ENCODE peak calls at places on chromosome 15, in six cellular contexts. One of them, this sample, is unnamed. For H3K9me3, the result is how much of the 10 kb centered on the place peaks cover.

GRCh38 chr15:25182736-25183445 is 228.1 kb downstream of the SNRPN start:
- DNase-seq in ascending aorta: peak
- DNase-seq in lower lobe of right lung: peak
- DNase-seq in osteoblast: peak
- DNase-seq in A549: no peak
- DNase-seq in right cardiac atrium: peak
- DNase-seq in this sample: peak

GRCh38 chr15:60047701-60048100 is 43.6 kb downstream of the FOXB1 start:
- DNase-seq in osteoblast: no peak
- DNase-seq in right cardiac atrium: no peak
- DNase-seq in ascending aorta: no peak
- DNase-seq in lower lobe of right lung: no peak
- DNase-seq in A549: no peak
- DNase-seq in this sample: no peak

GRCh38 chr15:62889141-62889661 is 153.3 kb upstream of the TPM1 start:
- DNase-seq in lower lobe of right lung: no peak
- DNase-seq in ascending aorta: no peak
- DNase-seq in A549: no peak
- DNase-seq in right cardiac atrium: no peak
- DNase-seq in osteoblast: no peak
- DNase-seq in this sample: no peak

GRCh38 chr15:66670698-66671580 is 31.1 kb upstream of the SMAD6 start:
- DNase-seq in A549: peak
- DNase-seq in osteoblast: no peak
- DNase-seq in ascending aorta: no peak
- DNase-seq in right cardiac atrium: no peak
- DNase-seq in lower lobe of right lung: peak
- DNase-seq in this sample: peak

GRCh38 chr15:44666208-44667038 is 3.0 kb upstream of the SPG11 start:
- DNase-seq in A549: no peak
- DNase-seq in right cardiac atrium: no peak
- DNase-seq in ascending aorta: no peak
- DNase-seq in osteoblast: no peak
- DNase-seq in lower lobe of right lung: no peak
- DNase-seq in this sample: no peak

GRCh38 chr15:67019069-67019468 is 46.3 kb upstream of the SMAD3 start:
- DNase-seq in right cardiac atrium: no peak
- DNase-seq in ascending aorta: no peak
- DNase-seq in osteoblast: no peak
- DNase-seq in lower lobe of right lung: no peak
- DNase-seq in A549: no peak
- DNase-seq in this sample: no peak

GRCh38 chr15:81388431-81388760 is 14.4 kb upstream of the TMC3 start:
- DNase-seq in ascending aorta: no peak
- DNase-seq in osteoblast: no peak
- DNase-seq in lower lobe of right lung: no peak
- DNase-seq in A549: no peak
- DNase-seq in right cardiac atrium: no peak
- DNase-seq in this sample: no peak

GRCh38 chr15:60655252-60655651 is 176.3 kb upstream of the ICE2 start:
- DNase-seq in osteoblast: no peak
- DNase-seq in ascending aorta: no peak
- DNase-seq in A549: no peak
- DNase-seq in lower lobe of right lung: no peak
- DNase-seq in right cardiac atrium: no peak
- DNase-seq in this sample: no peak

GRCh38 chr15:83164409-83165404 is 42.9 kb downstream of the HDGFL3 start:
- DNase-seq in A549: no peak
- DNase-seq in right cardiac atrium: no peak
- DNase-seq in ascending aorta: no peak
- DNase-seq in lower lobe of right lung: no peak
- DNase-seq in osteoblast: no peak
- DNase-seq in this sample: no peak

GRCh38 chr15:73165435-73165834 is 113.2 kb downstream of the NEO1 start:
- DNase-seq in A549: no peak
- DNase-seq in right cardiac atrium: no peak
- DNase-seq in lower lobe of right lung: no peak
- DNase-seq in ascending aorta: no peak
- DNase-seq in osteoblast: no peak
- DNase-seq in this sample: no peak

GRCh38 chr15:95249524-95249923 is 1018.2 kb downstream of the MCTP2 start:
- DNase-seq in lower lobe of right lung: no peak
- DNase-seq in osteoblast: no peak
- DNase-seq in A549: no peak
- DNase-seq in ascending aorta: no peak
- DNase-seq in right cardiac atrium: no peak
- DNase-seq in this sample: no peak

GRCh38 chr15:85754993-85755392 is 39.7 kb downstream of the KLHL25 start:
- DNase-seq in ascending aorta: no peak
- DNase-seq in osteoblast: peak
- DNase-seq in lower lobe of right lung: no peak
- DNase-seq in right cardiac atrium: peak
- DNase-seq in A549: no peak
- DNase-seq in this sample: no peak

GRCh38 chr15:82183121-82184031 is 79.2 kb downstream of the EFL1 start:
- DNase-seq in right cardiac atrium: no peak
- DNase-seq in osteoblast: peak
- DNase-seq in A549: no peak
- DNase-seq in lower lobe of right lung: no peak
- DNase-seq in ascending aorta: no peak
- DNase-seq in this sample: no peak

GRCh38 chr15:101429191-101429590 is 60.3 kb downstream of the PCSK6 start:
- DNase-seq in ascending aorta: no peak
- DNase-seq in osteoblast: no peak
- DNase-seq in lower lobe of right lung: no peak
- DNase-seq in right cardiac atrium: no peak
- DNase-seq in A549: no peak
- DNase-seq in this sample: no peak

GRCh38 chr15:60017538-60018199 is 13.6 kb downstream of the FOXB1 start:
- DNase-seq in right cardiac atrium: no peak
- DNase-seq in ascending aorta: no peak
- DNase-seq in A549: no peak
- DNase-seq in osteoblast: no peak
- DNase-seq in lower lobe of right lung: no peak
- DNase-seq in this sample: no peak

GRCh38 chr15:55289011-55289572 is 521 bp downstream of the RAB27A start:
- DNase-seq in lower lobe of right lung: peak
- DNase-seq in osteoblast: peak
- DNase-seq in A549: peak
- DNase-seq in ascending aorta: no peak
- DNase-seq in right cardiac atrium: peak
- DNase-seq in this sample: peak

GRCh38 chr15:76199106-76200082 is 111.9 kb downstream of the ETFA start:
- DNase-seq in A549: no peak
- DNase-seq in osteoblast: peak
- DNase-seq in right cardiac atrium: peak
- DNase-seq in lower lobe of right lung: no peak
- DNase-seq in ascending aorta: no peak
- DNase-seq in this sample: no peak

GRCh38 chr15:59294961-59295741 is 77.5 kb downstream of the MYO1E start:
- DNase-seq in ascending aorta: no peak
- DNase-seq in lower lobe of right lung: no peak
- DNase-seq in right cardiac atrium: no peak
- DNase-seq in osteoblast: peak
- DNase-seq in A549: peak
- DNase-seq in this sample: no peak

GRCh38 chr15:86317379-86317745 is 237.7 kb downstream of the AGBL1 start:
- DNase-seq in lower lobe of right lung: no peak
- DNase-seq in ascending aorta: no peak
- DNase-seq in osteoblast: no peak
- DNase-seq in right cardiac atrium: peak
- DNase-seq in A549: no peak
- DNase-seq in this sample: no peak

GRCh38 chr15:98824595-98824994 is 176.3 kb downstream of the IGF1R start:
- DNase-seq in right cardiac atrium: no peak
- DNase-seq in ascending aorta: no peak
- DNase-seq in osteoblast: no peak
- DNase-seq in A549: no peak
- DNase-seq in lower lobe of right lung: no peak
- DNase-seq in this sample: no peak

GRCh38 chr15:100759698-100760356 is 119.8 kb upstream of the ALDH1A3 start:
- DNase-seq in lower lobe of right lung: no peak
- DNase-seq in ascending aorta: no peak
- DNase-seq in osteoblast: peak
- DNase-seq in right cardiac atrium: no peak
- DNase-seq in A549: peak
- DNase-seq in this sample: no peak

GRCh38 chr15:74529911-74530310 is 11.1 kb upstream of the ARID3B start:
- DNase-seq in lower lobe of right lung: no peak
- DNase-seq in right cardiac atrium: no peak
- DNase-seq in A549: no peak
- DNase-seq in osteoblast: no peak
- DNase-seq in ascending aorta: no peak
- DNase-seq in this sample: no peak

GRCh38 chr15:55741592-55742497 is 1.1 kb downstream of the PRTG start:
- DNase-seq in osteoblast: peak
- DNase-seq in ascending aorta: no peak
- DNase-seq in A549: peak
- DNase-seq in right cardiac atrium: peak
- DNase-seq in lower lobe of right lung: no peak
- DNase-seq in this sample: peak

GRCh38 chr15:25134546-25134945 is 179.8 kb downstream of the SNRPN start:
- DNase-seq in ascending aorta: no peak
- DNase-seq in right cardiac atrium: no peak
- DNase-seq in A549: no peak
- DNase-seq in lower lobe of right lung: no peak
- DNase-seq in osteoblast: peak
- DNase-seq in this sample: no peak

GRCh38 chr15:55916666-55917409 is 76.6 kb downstream of the NEDD4 start:
- DNase-seq in lower lobe of right lung: no peak
- DNase-seq in right cardiac atrium: no peak
- DNase-seq in osteoblast: peak
- DNase-seq in ascending aorta: no peak
- DNase-seq in A549: peak
- DNase-seq in this sample: no peak

GRCh38 chr15:78768096-78768495 is 43.2 kb downstream of the ADAMTS7 start:
- DNase-seq in ascending aorta: no peak
- DNase-seq in lower lobe of right lung: peak
- DNase-seq in osteoblast: no peak
- DNase-seq in A549: no peak
- DNase-seq in right cardiac atrium: peak
- DNase-seq in this sample: no peak

GRCh38 chr15:29570931-29571727 is 251.1 kb downstream of the TJP1 start:
- DNase-seq in ascending aorta: no peak
- DNase-seq in osteoblast: peak
- DNase-seq in lower lobe of right lung: no peak
- DNase-seq in A549: peak
- DNase-seq in right cardiac atrium: peak
- DNase-seq in this sample: peak

GRCh38 chr15:63022181-63022580 is 20.4 kb upstream of the TPM1 start:
- DNase-seq in ascending aorta: no peak
- DNase-seq in right cardiac atrium: no peak
- DNase-seq in osteoblast: no peak
- DNase-seq in A549: no peak
- DNase-seq in lower lobe of right lung: no peak
- DNase-seq in this sample: no peak

GRCh38 chr15:59725172-59725486 is 36.0 kb upstream of the BNIP2 start:
- DNase-seq in ascending aorta: no peak
- DNase-seq in A549: no peak
- DNase-seq in right cardiac atrium: no peak
- DNase-seq in osteoblast: no peak
- DNase-seq in lower lobe of right lung: no peak
- DNase-seq in this sample: no peak

DNA sequence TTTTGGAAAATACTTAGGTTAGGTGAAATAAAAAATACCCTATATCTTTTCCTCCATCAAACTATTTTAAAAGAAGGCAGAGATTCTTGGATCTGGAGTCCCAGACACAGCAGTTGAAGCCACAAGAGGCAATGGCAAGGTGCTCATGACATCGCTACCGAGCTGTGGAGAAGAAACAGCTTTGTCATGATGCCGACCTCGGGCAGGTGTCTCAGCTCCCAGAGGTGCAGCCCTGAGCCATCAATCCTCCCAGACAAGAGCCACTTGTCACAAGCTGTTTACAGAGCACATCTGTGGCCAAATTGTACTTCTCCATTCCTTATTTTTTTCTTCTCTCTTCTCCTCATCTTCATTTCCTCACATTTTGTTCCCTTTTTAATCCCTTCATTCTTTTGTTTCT is 50.8 kb downstream of the GPR176 start:
- DNase-seq in osteoblast: no peak
- DNase-seq in ascending aorta: no peak
- DNase-seq in right cardiac atrium: no peak
- DNase-seq in A549: no peak
- DNase-seq in lower lobe of right lung: no peak
- DNase-seq in this sample: no peak
- H3K9me3 ChIP-seq in osteoblast: under half
- H3K9me3 ChIP-seq in ascending aorta: under half
- H3K9me3 ChIP-seq in right cardiac atrium: under half
- H3K9me3 ChIP-seq in A549: under half
- H3K9me3 ChIP-seq in lower lobe of right lung: under half
- H3K9me3 ChIP-seq in this sample: under half

GRCh38 chr15:35933531-35933930 is 387.6 kb upstream of the DPH6 start:
- DNase-seq in lower lobe of right lung: no peak
- DNase-seq in ascending aorta: no peak
- DNase-seq in osteoblast: no peak
- DNase-seq in A549: no peak
- DNase-seq in right cardiac atrium: no peak
- DNase-seq in this sample: no peak
- H3K27ac ChIP-seq in lower lobe of right lung: no peak
- H3K27ac ChIP-seq in ascending aorta: no peak
- H3K27ac ChIP-seq in osteoblast: no peak
- H3K27ac ChIP-seq in A549: no peak
- H3K27ac ChIP-seq in right cardiac atrium: no peak
- H3K27ac ChIP-seq in this sample: no peak

DNA sequence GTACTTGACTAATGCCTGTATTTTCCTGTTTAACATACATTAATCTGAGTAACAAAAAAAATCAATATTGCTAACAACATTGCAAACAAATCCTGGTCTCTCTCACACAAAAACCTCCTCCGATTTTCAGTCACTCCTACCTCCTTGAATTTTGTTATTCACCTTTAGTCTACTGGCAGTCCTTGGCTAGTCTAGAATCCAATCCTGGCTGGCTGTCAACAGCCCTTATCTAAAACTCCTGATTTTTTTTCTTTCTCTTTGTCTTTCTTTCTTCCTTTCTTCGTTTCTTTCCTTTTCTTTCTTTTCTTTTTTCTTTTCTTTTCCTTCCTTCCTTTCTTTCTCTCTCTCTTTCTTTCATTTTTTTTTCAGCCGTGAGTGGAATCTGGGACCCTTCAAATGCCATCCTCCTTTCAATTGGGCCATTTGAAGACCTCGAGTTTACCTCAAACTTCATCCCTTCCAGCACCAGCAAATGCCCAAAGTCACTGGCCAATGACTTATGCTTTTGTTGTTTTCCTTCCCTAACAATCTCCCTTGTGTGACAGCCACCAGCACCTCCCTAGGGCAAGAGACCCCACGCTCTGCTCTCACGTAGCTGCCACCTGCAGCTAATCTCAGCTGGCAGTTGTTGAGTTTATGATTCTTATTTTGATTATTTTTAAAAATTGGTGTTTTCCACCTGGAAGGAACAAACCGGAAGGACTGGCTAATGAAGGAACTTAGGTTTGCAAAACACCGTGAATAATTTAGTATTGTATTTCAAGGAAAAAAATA is 6.8 kb upstream of the ONECUT1 start:
- DNase-seq in lower lobe of right lung: no peak
- DNase-seq in osteoblast: no peak
- DNase-seq in ascending aorta: no peak
- DNase-seq in right cardiac atrium: no peak
- DNase-seq in A549: no peak
- DNase-seq in this sample: no peak
- H3K4me3 ChIP-seq in lower lobe of right lung: no peak
- H3K4me3 ChIP-seq in osteoblast: no peak
- H3K4me3 ChIP-seq in ascending aorta: no peak
- H3K4me3 ChIP-seq in right cardiac atrium: no peak
- H3K4me3 ChIP-seq in A549: no peak
- H3K4me3 ChIP-seq in this sample: no peak

GRCh38 chr15:69926011-69926410 is 171.7 kb downstream of the TLE3 start:
- DNase-seq in A549: no peak
- DNase-seq in ascending aorta: no peak
- DNase-seq in right cardiac atrium: no peak
- DNase-seq in osteoblast: no peak
- DNase-seq in lower lobe of right lung: no peak
- DNase-seq in this sample: no peak
- H3K9me3 ChIP-seq in A549: half or more
- H3K9me3 ChIP-seq in ascending aorta: under half
- H3K9me3 ChIP-seq in right cardiac atrium: under half
- H3K9me3 ChIP-seq in osteoblast: under half
- H3K9me3 ChIP-seq in lower lobe of right lung: under half
- H3K9me3 ChIP-seq in this sample: under half